ENCODE peak calls at places on chromosomes 2 and 18, in seven cellular contexts. F, T, A, M, P, S and C are unnamed samples.

GRCh38 chr2:12262681-12263436 is 453.9 kb upstream of the TRIB2 start:
- DNase-seq in F (no peak), T (no peak), A (no peak), M (no peak), P (peak; percentile 77), S (no peak), C (no peak)

GRCh38 chr2:68416081-68416675 is 50.9 kb downstream of the FBXO48 start:
- DNase-seq in F (no peak), T (no peak), A (no peak), M (no peak), P (no peak), S (no peak), C (no peak)

GRCh38 chr2:177622516-177622915 is 229.9 kb downstream of the AGPS start:
- DNase-seq in F (peak; percentile 12), T (no peak), A (no peak), M (no peak), P (no peak), S (no peak), C (no peak)

GRCh38 chr2:25259744-25260124 is 82.0 kb downstream of the DNMT3A start:
- DNase-seq in F (no peak), T (no peak), A (no peak), M (no peak), P (no peak), S (no peak), C (no peak)

GRCh38 chr2:46117379-46117778 is 179.8 kb upstream of the EPAS1 start:
- DNase-seq in F (no peak), T (no peak), A (no peak), M (no peak), P (no peak), S (no peak), C (peak; percentile 52)

GRCh38 chr2:73823916-73824523 is 4.7 kb upstream of the STAMBP start:
- DNase-seq in F (peak; percentile 21), T (peak; percentile 43), A (no peak), M (no peak), P (no peak), S (no peak), C (peak; percentile 81)

GRCh38 chr2:13821255-13821880 is 811.1 kb upstream of the LRATD1 start:
- DNase-seq in F (no peak), T (no peak), A (no peak), M (no peak), P (no peak), S (no peak), C (no peak)

GRCh38 chr2:76692896-76693295 is 829.3 kb downstream of the LRRTM4 start:
- DNase-seq in F (no peak), T (no peak), A (no peak), M (no peak), P (no peak), S (no peak), C (no peak)

GRCh38 chr2:8662239-8662879 is 19.5 kb upstream of the ID2 start:
- DNase-seq in F (no peak), T (no peak), A (no peak), M (no peak), P (no peak), S (no peak), C (no peak)

GRCh38 chr2:134763164-134763710 is 44.4 kb upstream of the TMEM163 start:
- DNase-seq in F (no peak), T (no peak), A (no peak), M (no peak), P (no peak), S (no peak), C (peak; percentile 12)

GRCh38 chr2:207086136-207086535 is 79.6 kb downstream of the KLF7 start:
- DNase-seq in F (no peak), T (no peak), A (no peak), M (no peak), P (peak; percentile 73), S (no peak), C (no peak)

GRCh38 chr2:172986040-172986439 is 89.6 kb upstream of the MAP3K20 start:
- DNase-seq in F (no peak), T (no peak), A (no peak), M (no peak), P (no peak), S (no peak), C (peak; percentile 61)

GRCh38 chr18:78922856-78923255 is 56.8 kb upstream of the SALL3 start:
- DNase-seq in F (no peak), T (no peak), A (no peak), M (no peak), P (peak; percentile 50), S (no peak), C (no peak)

GRCh38 chr2:170336916-170337315 is 159.0 kb downstream of the MYO3B start:
- DNase-seq in F (no peak), T (no peak), A (no peak), M (no peak), P (no peak), S (no peak), C (no peak)

GRCh38 chr18:1452821-1453220 is 548.1 kb downstream of the ADCYAP1 start:
- DNase-seq in F (no peak), T (no peak), A (no peak), M (no peak), P (no peak), S (no peak), C (no peak)

GRCh38 chr2:177265834-177266817 is 1.6 kb upstream of the NFE2L2 start:
- DNase-seq in F (no peak), T (no peak), A (no peak), M (no peak), P (no peak), S (no peak), C (peak; percentile 43)

GRCh38 chr2:58762176-58762781 is 521.2 kb upstream of the FANCL start:
- DNase-seq in F (peak; percentile 6), T (peak; percentile 28), A (peak; percentile 59), M (no peak), P (no peak), S (peak; percentile 51), C (peak; percentile 40)

GRCh38 chr2:20415511-20415918 is 31.4 kb upstream of the RHOB start:
- DNase-seq in F (no peak), T (no peak), A (no peak), M (no peak), P (peak; percentile 45), S (no peak), C (no peak)

GRCh38 chr2:145984541-145984940 is 1464.6 kb upstream of the ZEB2 start:
- DNase-seq in F (no peak), T (no peak), A (no peak), M (no peak), P (no peak), S (no peak), C (peak; percentile 91)

DNA sequence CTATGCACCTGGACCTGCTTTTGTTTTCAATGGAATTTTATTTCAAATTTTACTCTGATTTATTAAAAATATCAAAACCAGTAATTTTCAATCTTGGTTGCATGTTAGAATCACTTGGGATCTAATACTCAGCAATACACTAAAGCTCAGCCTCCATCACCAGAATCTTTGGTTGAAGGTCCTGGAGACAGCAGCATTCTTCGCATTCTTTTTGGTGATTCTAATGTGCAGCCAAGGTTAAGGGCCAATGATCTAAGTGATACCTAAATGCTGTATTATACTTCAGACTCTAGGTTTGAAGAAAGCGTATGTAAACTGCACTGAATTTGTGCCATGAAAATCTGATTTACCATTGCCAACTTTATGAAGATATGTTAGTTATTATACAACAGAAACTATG is 493.1 kb downstream of the XIRP2 start:
- DNase-seq in F (no peak), T (no peak), A (no peak), M (no peak), P (no peak), S (no peak), C (no peak)
- H3K4me1 ChIP-seq in F (no peaks in the 10 kb centered on the region), T (no peaks in the 10 kb centered on the region), A (no peaks in the 10 kb centered on the region), M (no peaks in the 10 kb centered on the region), P (no peaks in the 10 kb centered on the region), S (no peaks in the 10 kb centered on the region), C (no peaks in the 10 kb centered on the region)

DNA sequence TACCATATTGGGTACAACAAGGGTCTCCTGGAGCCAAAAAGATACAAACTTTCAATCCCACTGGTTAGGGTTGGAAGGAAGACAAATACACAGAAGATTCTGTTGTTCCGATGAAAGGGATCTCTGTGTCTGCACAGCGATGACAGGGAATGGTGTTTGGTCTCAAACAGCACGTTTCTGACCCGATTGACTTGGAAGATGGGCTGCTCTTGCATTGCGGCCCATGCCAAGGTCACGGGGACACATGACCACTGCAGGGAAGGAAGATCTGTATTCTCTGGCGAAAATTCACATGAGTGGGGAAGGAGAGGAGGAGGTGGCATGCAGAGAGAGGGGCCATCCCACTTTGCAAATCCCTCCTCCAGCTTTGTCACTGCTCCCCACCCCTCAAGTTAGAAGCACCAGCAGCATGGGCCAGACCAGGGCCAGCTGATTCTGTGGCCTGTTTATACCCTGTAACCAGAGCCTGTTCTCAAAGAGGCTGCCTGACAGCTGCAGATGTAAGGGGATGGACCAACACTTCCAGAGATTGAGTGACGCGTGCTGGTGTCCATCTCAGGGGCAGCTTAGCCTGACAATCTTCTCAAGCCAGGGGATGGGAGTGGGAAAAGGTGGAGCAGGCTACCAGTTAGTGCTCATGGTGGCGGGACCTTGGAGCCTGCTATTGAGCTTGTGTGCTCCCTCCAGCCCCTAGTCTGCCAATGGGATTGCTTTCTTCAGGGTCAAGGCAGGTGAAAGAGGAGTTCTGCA is 57.2 kb downstream of the TNP1 start:
- DNase-seq in F (no peak), T (no peak), A (no peak), M (no peak), P (no peak), S (no peak), C (no peak)
- TF ChIP-seq POLR2A in F (no peak), T (no peak), A (no peak), M (no peak), P (no peak), S (no peak), C (no peak)

GRCh38 chr2:101771911-101772321 is 74.4 kb downstream of the MAP4K4 start:
- DNase-seq in F (no peak), T (no peak), A (no peak), M (no peak), P (no peak), S (no peak), C (no peak)
- H3K4me1 ChIP-seq in F (peaks cover 96% of the 10 kb centered on the region), T (peaks cover 6% of the 10 kb centered on the region), A (peaks cover 74% of the 10 kb centered on the region), M (peaks cover 86% of the 10 kb centered on the region), P (peaks cover 81% of the 10 kb centered on the region), S (peaks cover 2% of the 10 kb centered on the region), C (peaks cover 56% of the 10 kb centered on the region)

DNA sequence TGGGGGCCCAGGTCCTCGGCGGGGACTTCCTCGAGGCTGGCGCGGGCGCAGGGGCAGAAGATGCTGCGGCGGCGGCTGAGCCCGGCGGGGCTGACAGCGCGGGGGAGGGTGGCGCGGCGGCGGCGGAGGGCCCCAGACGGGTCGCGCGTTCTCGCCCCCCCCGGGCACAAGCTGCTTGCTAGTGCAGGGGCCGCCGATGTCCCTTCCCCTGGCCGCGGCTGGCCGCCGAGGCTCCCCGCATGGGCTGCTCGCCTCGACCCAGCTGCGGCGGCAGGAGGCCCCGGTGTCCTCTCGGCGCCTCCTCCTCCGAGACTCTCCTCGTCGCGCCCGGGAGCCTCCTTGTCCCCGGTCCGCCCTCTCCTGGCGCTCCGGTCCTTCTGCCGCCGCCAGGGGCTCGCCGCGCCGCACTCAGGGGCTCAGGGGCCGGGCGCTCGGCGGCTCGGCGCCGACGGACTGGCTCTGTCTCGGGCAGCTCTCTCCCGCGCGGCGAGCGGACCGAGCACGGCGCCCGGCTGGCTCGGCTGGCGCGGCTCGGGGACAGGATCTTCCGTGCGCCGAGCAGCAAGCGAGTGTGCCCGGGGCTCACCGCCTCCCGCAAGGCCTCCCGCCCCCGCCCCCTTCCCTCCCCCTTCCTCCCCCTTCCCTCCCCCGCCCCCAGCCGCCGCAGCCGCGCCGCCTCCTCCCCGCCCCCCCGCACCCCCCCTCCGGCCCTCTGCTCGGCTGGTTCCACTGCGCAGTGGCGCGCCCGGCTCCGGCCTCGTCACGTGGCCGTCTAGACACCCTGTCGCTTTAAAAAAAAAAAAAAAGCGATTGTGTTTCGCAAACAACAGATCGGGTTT is 902 bp upstream of the SMAD7 start:
- DNase-seq in F (peak; percentile 64), T (peak; percentile 85), A (peak; percentile 95), M (peak; percentile 42), P (peak; percentile 95), S (peak; percentile 91), C (peak; percentile 91)
- TF ChIP-seq POLR2A in F (peak; percentile 60), T (peak; percentile 89), A (no peak), M (no peak), P (no peak), S (peak; percentile 74), C (peak; percentile 49)

GRCh38 chr2:1585635-1586034 is 158.7 kb downstream of the PXDN start:
- DNase-seq in F (no peak), T (no peak), A (peak; percentile 65), M (no peak), P (no peak), S (no peak), C (no peak)
- H3K4me1 ChIP-seq in F (peaks cover 5% of the 10 kb centered on the region), T (no peaks in the 10 kb centered on the region), A (peaks cover 3% of the 10 kb centered on the region), M (no peaks in the 10 kb centered on the region), P (peaks cover under 1% of the 10 kb centered on the region), S (no peaks in the 10 kb centered on the region), C (peaks cover under 1% of the 10 kb centered on the region)